ENCODE peak calls at places on chromosomes 4 and X, in four cellular contexts. H is choroid plexus epithelial cell, I is endothelial cell of umbilical vein, Q is fibroblast of lung. D is an unnamed sample.

GRCh38 chrX:53732797-53733196 is 46.3 kb upstream of the HUWE1 start:
- DNase-seq in H (no peak), Q (no peak), I (no peak), D (no peak)

GRCh38 chr4:27692868-27693634 is 832.4 kb downstream of the STIM2 start:
- DNase-seq in H (no peak), Q (no peak), I (no peak), D (no peak)

GRCh38 chr4:121308328-121308663 is 72.5 kb downstream of the QRFPR start:
- DNase-seq in H (no peak), Q (peak), I (no peak), D (no peak)

GRCh38 chrX:30713061-30713525 is 59.9 kb downstream of the GK start:
- DNase-seq in H (peak), I (peak), Q (peak), D (peak)

GRCh38 chrX:78747471-78747870 is at the start of gene LPAR4:
- DNase-seq in I (peak), Q (peak), H (peak), D (no peak)

GRCh38 chr4:132125131-132125530 is 1024.0 kb upstream of the PCDH10 start:
- DNase-seq in Q (no peak), I (no peak), H (no peak), D (no peak)

GRCh38 chrX:44344687-44345086 is 1.2 kb upstream of the EFHC2 start:
- DNase-seq in H (no peak), Q (no peak), I (no peak), D (no peak)

GRCh38 chrX:100864967-100865366 is 9.2 kb downstream of the NOX1 start:
- DNase-seq in I (peak), H (peak), Q (peak), D (no peak)

GRCh38 chr4:168648929-168649328 is 152.1 kb downstream of the PALLD start:
- DNase-seq in Q (peak), H (peak), I (peak), D (no peak)

GRCh38 chr4:74932832-74933561 is at the start of gene PARM1:
- DNase-seq in I (peak), Q (peak), H (peak), D (peak)

GRCh38 chrX:2325076-2325784 is 175.5 kb downstream of the DHRSX start:
- DNase-seq in H (peak), Q (peak), I (peak), D (no peak)

DNA sequence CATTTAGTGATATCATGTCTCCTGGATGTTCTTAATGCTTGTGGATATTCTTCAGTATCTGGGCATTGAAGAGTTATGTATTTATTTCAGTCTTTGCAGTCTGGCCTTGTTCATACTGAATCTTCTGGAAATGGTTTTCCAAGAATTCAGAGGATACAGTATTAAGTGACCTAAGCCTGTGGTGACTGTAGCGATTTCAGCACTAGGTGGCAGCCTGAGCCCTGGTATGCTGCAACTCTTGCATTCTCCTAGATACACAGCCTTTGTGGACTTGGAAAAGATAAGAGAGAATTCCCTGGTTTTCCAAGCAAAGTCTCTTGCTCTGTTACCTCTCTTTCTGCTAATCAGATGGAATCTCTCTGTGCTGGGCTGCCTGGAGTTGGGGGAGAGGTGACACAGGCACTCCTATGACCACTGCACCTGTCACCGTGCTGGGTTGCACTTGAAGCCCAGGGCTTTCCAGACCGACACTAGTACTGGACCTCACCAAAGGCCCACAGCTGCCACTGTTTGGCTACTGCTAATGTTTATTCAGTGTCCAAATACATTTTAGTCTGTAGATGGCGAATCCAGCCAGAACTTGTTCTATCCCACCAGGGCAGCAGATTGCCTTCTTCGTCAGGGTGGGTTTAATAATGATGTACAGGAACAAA is 19.3 kb upstream of the SPIN2A start:
- DNase-seq in I (peak), H (peak), Q (peak), D (no peak)
- TF ChIP-seq CTCF in I (peak), H (peak), Q (peak), D (peak)

GRCh38 chrX:48523682-48524081 is 2.1 kb downstream of the EBP start:
- DNase-seq in Q (no peak), I (no peak), H (no peak), D (no peak)

GRCh38 chrX:48521353-48522243 is at the start of gene EBP:
- DNase-seq in I (peak), H (peak), Q (peak), D (peak)

GRCh38 chrX:48520455-48520854 is 1.2 kb upstream of the EBP start:
- DNase-seq in Q (no peak), I (no peak), H (no peak), D (no peak)

GRCh38 chrX:48522291-48522690 is 683 bp downstream of the EBP start:
- DNase-seq in Q (no peak), H (no peak), I (no peak), D (no peak)

DNA sequence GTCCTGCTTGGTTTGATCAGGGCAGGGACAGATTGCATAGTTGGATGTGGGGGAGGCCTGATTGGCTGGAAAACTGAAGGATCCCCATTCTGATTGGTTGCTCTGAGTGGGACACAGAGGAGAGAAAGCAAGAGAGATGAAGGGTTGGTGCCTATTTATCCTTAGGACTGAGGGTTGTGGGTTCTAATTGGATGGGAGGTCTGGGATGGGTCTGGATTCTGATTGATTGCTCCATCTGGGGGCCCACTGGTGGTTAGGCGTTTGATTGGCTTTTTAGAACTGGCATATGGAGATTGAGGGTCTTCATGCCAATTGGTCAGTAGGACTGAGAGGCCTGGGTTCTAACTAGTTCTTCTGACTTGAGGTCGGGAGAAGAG is 644 bp upstream of the EBP start:
- DNase-seq in I (no peak), H (no peak), Q (no peak), D (no peak)
- H3K4me3 ChIP-seq in I (no peak), H (peak), Q (peak), D (peak)

DNA sequence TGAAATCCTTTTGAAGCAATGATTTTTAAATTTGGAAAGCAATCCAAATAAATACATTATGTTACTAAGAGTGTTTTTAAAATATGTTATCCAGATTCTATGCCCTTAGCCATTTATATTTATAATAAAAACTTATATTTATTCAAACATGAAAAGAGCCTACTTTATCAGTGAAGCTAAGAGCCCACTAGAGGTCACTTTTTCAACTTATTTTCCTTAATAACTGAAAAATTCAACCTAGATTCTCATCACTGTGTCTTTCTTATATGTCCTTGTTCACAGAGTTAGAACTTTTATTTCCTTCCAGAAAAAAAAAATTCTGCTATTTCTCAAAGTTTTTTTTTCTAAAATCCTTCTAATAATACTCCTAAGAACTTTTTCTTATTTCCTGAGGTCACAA is 23.9 kb downstream of the PRDM8 start:
- DNase-seq in Q (peak), I (no peak), H (peak), D (no peak)
- TF ChIP-seq CTCF in Q (no peak), I (no peak), H (peak), D (peak)

DNA sequence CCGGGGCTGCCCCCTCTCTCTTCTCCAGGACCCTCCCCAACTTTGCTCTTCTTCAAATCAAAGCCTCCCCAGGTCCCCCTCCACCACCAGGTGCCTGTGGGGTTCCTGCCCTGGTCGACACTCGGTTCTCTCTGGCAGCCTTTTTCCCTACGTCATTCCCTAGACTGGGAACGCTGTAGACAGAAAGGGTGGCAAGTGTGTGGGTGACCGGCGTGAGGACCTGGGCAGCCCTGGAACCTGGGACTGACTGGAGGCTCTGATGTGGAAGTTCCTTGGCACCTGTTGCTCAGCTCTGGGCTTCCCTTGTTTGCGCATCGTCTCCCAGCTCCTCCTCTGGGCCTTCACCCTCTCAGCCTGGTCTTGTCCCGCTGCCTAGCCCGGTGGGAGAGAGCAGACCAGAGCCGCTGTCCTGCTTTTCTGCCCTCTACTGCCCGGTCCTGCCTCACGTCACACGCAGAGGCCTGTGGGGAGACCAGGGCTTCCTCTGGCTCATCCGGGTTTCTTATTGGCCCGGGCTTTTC is 1.3 kb downstream of the TACC3 start:
- DNase-seq in Q (no peak), I (no peak), H (no peak), D (no peak)
- H3K4me3 ChIP-seq in Q (peak), I (peak), H (no peak), D (peak)

DNA sequence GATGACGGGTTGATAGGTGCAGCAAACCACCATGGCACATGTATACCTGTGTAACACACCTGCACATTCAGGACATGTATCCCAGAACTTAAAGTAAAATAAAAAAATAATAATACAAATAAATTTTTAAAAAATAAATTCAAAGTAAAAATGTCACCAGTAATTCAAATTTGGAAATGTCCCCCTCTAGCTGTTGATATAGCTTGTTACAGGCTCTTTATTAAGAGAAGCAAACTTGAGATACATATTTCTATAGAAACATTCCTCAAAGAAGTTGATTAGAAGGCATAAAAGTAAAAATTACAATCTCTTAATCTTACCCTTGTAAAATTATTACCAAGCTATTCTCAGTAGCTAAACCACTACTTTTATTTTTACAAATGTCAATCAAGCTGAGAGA is 1397.0 kb downstream of the FAM133A start:
- DNase-seq in Q (no peak), I (no peak), H (peak), D (no peak)
- TF ChIP-seq CTCF in Q (no peak), I (no peak), H (peak), D (no peak)

D was measured in GM12864.